ENCODE peak calls at places on chromosomes 16 and 17, in six cellular contexts. S, F, N, A, X and E are unnamed samples.

GRCh38 chr16:3861808-3862451 is 18.6 kb downstream of the CREBBP start:
- DNase-seq in F (no peak), N (no peak), S (no peak), A (no peak), X (no peak), E (no peak)

GRCh38 chr16:1776672-1776955 is 3.7 kb upstream of the MRPS34 start:
- DNase-seq in N (no peak), A (no peak), X (no peak), S (no peak), F (no peak), E (no peak)

GRCh38 chr16:87333581-87334331 is 16.6 kb upstream of the C16orf95 start:
- DNase-seq in N (no peak), F (no peak), X (no peak), A (no peak), S (no peak), E (no peak)

GRCh38 chr17:41885733-41886132 is 20.5 kb upstream of the KLHL11 start:
- DNase-seq in N (no peak), S (no peak), A (no peak), X (no peak), F (peak; percentile 50), E (no peak)

GRCh38 chr17:751269-752001 is 629 bp downstream of the GEMIN4 start:
- DNase-seq in X (no peak), A (no peak), S (peak; percentile 48), N (peak; percentile 54), F (peak; percentile 51), E (peak; percentile 48)

GRCh38 chr16:17275076-17275732 is 195.6 kb downstream of the XYLT1 start:
- DNase-seq in X (no peak), S (no peak), F (no peak), N (no peak), A (peak; percentile 85), E (no peak)

GRCh38 chr16:73205153-73205549 is 157.2 kb upstream of the ZFHX3 start:
- DNase-seq in N (no peak), S (no peak), A (no peak), F (no peak), X (no peak), E (no peak)

GRCh38 chr16:62638964-62639861 is 603.0 kb upstream of the CDH8 start:
- DNase-seq in S (no peak), N (no peak), X (peak; percentile 83), A (no peak), F (no peak), E (no peak)

GRCh38 chr16:87303962-87304521 is 13.2 kb downstream of the C16orf95 start:
- DNase-seq in X (no peak), S (no peak), A (no peak), F (no peak), N (no peak), E (no peak)

GRCh38 chr17:29867643-29868181 is 62.3 kb downstream of the SSH2 start:
- DNase-seq in X (no peak), A (no peak), F (no peak), S (no peak), N (no peak), E (no peak)

GRCh38 chr17:79176792-79177601 is 102.4 kb downstream of the ENGASE start:
- DNase-seq in X (no peak), A (no peak), F (no peak), S (no peak), N (no peak), E (no peak)

GRCh38 chr16:66986559-66986958 is 1.8 kb upstream of the CES4A start:
- DNase-seq in A (no peak), S (no peak), F (no peak), X (no peak), N (no peak), E (no peak)

GRCh38 chr17:50570516-50570915 is 10.0 kb downstream of the CACNA1G start:
- DNase-seq in X (no peak), S (no peak), N (no peak), F (no peak), A (no peak), E (no peak)

GRCh38 chr17:61002316-61002736 is 324.7 kb downstream of the BCAS3 start:
- DNase-seq in S (no peak), F (peak; percentile 55), N (no peak), X (no peak), A (peak; percentile 41), E (no peak)

GRCh38 chr17:55343114-55343513 is 78.4 kb downstream of the HLF start:
- DNase-seq in N (no peak), X (no peak), F (no peak), A (no peak), S (no peak), E (no peak)

GRCh38 chr16:67164599-67165061 is at the start of gene HSF4:
- DNase-seq in A (peak; percentile 52), F (peak; percentile 81), N (peak; percentile 64), X (no peak), S (no peak), E (no peak)

GRCh38 chr17:2871205-2871604 is 75.0 kb downstream of the RAP1GAP2 start:
- DNase-seq in S (no peak), X (no peak), A (no peak), F (no peak), N (peak; percentile 78), E (no peak)

GRCh38 chr17:39666601-39667261 is 1.5 kb upstream of the PNMT start:
- DNase-seq in F (peak; percentile 53), S (no peak), A (no peak), X (no peak), N (no peak), E (no peak)

GRCh38 chr17:42118545-42118944 is 2.6 kb downstream of the KAT2A start:
- DNase-seq in F (peak; percentile 56), S (no peak), X (no peak), A (peak; percentile 52), N (peak; percentile 66), E (no peak)

GRCh38 chr17:13134106-13134505 is 116.3 kb upstream of the ELAC2 start:
- DNase-seq in A (no peak), N (no peak), F (no peak), X (no peak), S (no peak), E (no peak)

GRCh38 chr17:66589892-66590291 is 245.0 kb upstream of the CACNG5 start:
- DNase-seq in S (no peak), X (no peak), F (no peak), N (no peak), A (no peak), E (no peak)

GRCh38 chr17:73476890-73477350 is 165.1 kb upstream of the CDC42EP4 start:
- DNase-seq in S (no peak), X (no peak), A (no peak), N (no peak), F (no peak), E (no peak)

GRCh38 chr16:3766177-3766576 is 48.9 kb upstream of the TRAP1 start:
- DNase-seq in S (no peak), A (no peak), F (no peak), N (no peak), X (no peak), E (no peak)

GRCh38 chr17:45229681-45230409 is 8.2 kb downstream of the FMNL1 start:
- DNase-seq in F (no peak), X (no peak), S (no peak), N (no peak), A (no peak), E (peak; percentile 61)

GRCh38 chr17:45228985-45229517 is 7.4 kb downstream of the FMNL1 start:
- DNase-seq in F (no peak), A (peak; percentile 56), N (no peak), X (peak; percentile 68), S (peak; percentile 80), E (peak; percentile 85)

GRCh38 chr17:45227101-45227591 is 5.5 kb downstream of the FMNL1 start:
- DNase-seq in X (peak; percentile 54), N (no peak), F (no peak), A (no peak), S (no peak), E (peak; percentile 63)

GRCh38 chr17:45227631-45228120 is 6.0 kb downstream of the FMNL1 start:
- DNase-seq in F (no peak), S (no peak), A (no peak), N (no peak), X (no peak), E (peak; percentile 31)

DNA sequence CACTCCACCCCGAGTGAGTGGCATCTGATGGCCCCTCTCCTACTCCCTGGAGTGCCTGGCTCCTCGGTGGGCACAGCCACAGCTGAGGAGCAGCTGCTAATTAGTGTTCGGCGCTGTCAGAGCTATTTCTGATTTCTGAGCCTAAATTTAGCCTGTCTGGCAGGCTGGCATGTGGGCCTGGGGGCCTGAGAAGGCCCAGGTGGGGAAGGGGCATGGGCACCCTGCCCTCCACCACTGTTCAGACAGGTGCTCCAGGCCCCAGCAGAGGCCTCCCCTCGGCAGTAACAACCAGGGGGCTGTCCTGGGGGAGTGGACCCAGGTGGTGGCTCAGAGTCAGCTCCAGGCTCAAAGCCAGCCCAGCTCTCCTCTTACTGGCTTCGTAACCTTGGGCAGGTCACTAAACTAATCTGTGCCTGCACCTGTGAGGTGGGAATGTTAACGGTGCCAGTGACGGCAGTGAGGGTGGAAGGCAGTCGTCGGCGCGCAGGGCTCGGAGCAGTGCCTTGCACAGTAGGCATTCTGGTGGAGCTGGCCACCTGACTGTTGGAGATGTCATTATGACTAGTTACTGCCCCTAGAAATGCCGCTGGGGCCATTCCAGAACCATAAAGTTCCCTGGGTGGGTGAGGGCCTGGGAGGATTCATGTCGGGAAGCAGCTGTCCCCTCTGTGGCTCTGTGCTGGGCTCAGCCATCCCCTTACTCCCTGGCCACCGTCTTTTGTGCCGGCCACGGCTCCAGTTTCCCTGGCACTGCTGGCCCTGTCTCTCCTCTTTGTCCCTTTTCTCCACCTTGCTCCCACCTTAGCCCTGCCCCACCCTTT is 6.6 kb downstream of the FMNL1 start:
- DNase-seq in A (no peak), N (no peak), S (no peak), F (no peak), X (no peak), E (peak; percentile 14)
- TF ChIP-seq TAF1 in A (no peak), N (no peak), S (peak; percentile 1), F (no peak), X (no peak), E (no peak)

GRCh38 chr17:17476865-17477467 is at the start of gene MED9:
- DNase-seq in S (peak; percentile 98), A (peak; percentile 82), X (peak; percentile 64), N (peak; percentile 98), F (peak; percentile 99), E (peak; percentile 98)
- TF ChIP-seq TAF1 in S (peak; percentile 61), A (peak; percentile 88), X (peak; percentile 71), N (peak; percentile 88), F (peak; percentile 51), E (peak; percentile 36)

DNA sequence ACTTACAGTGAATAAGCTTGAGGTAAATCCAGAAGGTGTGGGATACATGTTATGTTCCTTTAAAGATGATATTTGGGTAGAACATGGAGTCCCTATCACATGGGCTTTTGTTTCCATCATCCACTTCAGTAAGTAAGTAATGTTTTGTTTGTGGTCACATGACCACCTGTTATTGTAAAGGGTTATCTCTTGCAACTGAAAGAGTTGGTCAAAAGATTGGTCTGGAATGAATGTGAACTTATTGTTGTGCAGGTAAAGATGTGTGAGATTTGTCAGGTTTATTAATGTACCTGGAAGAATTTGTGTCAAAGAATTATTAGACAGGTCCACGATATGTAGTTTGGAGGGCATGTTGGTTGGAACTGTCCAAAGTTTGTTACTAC is 1.6 kb downstream of the OMG start:
- DNase-seq in X (no peak), N (no peak), S (no peak), A (no peak), F (no peak), E (no peak)
- TF ChIP-seq TAF1 in X (no peak), N (no peak), S (no peak), A (no peak), F (no peak), E (no peak)

GRCh38 chr17:62704381-62704971 is 77.0 kb downstream of the MRC2 start:
- DNase-seq in S (no peak), F (no peak), A (no peak), X (no peak), N (peak; percentile 77), E (no peak)
- TF ChIP-seq TAF1 in S (no peak), F (peak; percentile 17), A (no peak), X (no peak), N (peak; percentile 42), E (no peak)